ENCODE peak calls at places on chromosomes 11 and 22, in eight cellular contexts. X is prostate gland; U is kidney; O is ovary; P is CD8-positive, alpha-beta T cell; K is K562; Q is IMR-90; W is OCI-LY7. B is an unnamed sample.

GRCh38 chr11:31921066-31921465 is 109.9 kb upstream of the PAX6 start:
- DNase-seq in X (no peak), U (no peak), O (no peak), P (no peak), K (no peak), Q (no peak), W (no peak), B (peak; percentile 34)

GRCh38 chr11:47376183-47376542 is 2.2 kb downstream of the SPI1 start:
- DNase-seq in X (no peak), U (peak; percentile 65), O (no peak), P (no peak), K (no peak), Q (no peak), W (no peak), B (no peak)

GRCh38 chr11:2777871-2778629 is 78.3 kb upstream of the KCNQ1OT1 start:
- DNase-seq in X (peak; percentile 4), U (peak; percentile 72), O (peak; percentile 56), P (peak; percentile 6), K (peak; percentile 57), Q (no peak), W (no peak), B (no peak)

GRCh38 chr22:20128902-20129746 is 2.5 kb upstream of the ZDHHC8 start:
- DNase-seq in X (no peak), U (no peak), O (no peak), P (peak; percentile 56), K (peak; percentile 90), Q (peak; percentile 23), W (peak; percentile 63), B (peak; percentile 46)

GRCh38 chr11:12276831-12277475 is 100.4 kb upstream of the PARVA start:
- DNase-seq in X (no peak), U (peak; percentile 53), O (no peak), P (no peak), K (no peak), Q (no peak), W (no peak), B (no peak)

GRCh38 chr11:128039140-128040021 is 548.0 kb downstream of the ETS1 start:
- DNase-seq in X (peak; percentile 48), U (peak; percentile 78), O (no peak), P (peak; percentile 79), K (no peak), Q (peak; percentile 82), W (no peak), B (no peak)

GRCh38 chr11:72750556-72751292 is 1.5 kb downstream of the ARAP1 start:
- DNase-seq in X (no peak), U (peak; percentile 46), O (no peak), P (no peak), K (peak; percentile 40), Q (no peak), W (peak; percentile 54), B (no peak)

GRCh38 chr11:11045156-11045670 is 187.4 kb upstream of the ZBED5 start:
- DNase-seq in X (peak; percentile 15), U (no peak), O (no peak), P (no peak), K (no peak), Q (no peak), W (no peak), B (no peak)

GRCh38 chr11:104637652-104638170 is 260.5 kb downstream of the CASP12 start:
- DNase-seq in X (no peak), U (no peak), O (no peak), P (no peak), K (no peak), Q (no peak), W (no peak), B (no peak)

GRCh38 chr11:120814531-120815259 is 209.2 kb upstream of the TBCEL start:
- DNase-seq in X (no peak), U (no peak), O (no peak), P (no peak), K (no peak), Q (no peak), W (no peak), B (no peak)

GRCh38 chr11:100810146-100810545 is 123.1 kb downstream of the ARHGAP42 start:
- DNase-seq in X (no peak), U (no peak), O (no peak), P (no peak), K (no peak), Q (peak; percentile 61), W (no peak), B (no peak)

GRCh38 chr11:72719144-72719543 is 33.1 kb downstream of the ARAP1 start:
- DNase-seq in X (no peak), U (peak; percentile 31), O (no peak), P (no peak), K (no peak), Q (peak; percentile 31), W (no peak), B (peak; percentile 44)

GRCh38 chr11:15204766-15205165 is 90.0 kb downstream of the INSC start:
- DNase-seq in X (no peak), U (no peak), O (no peak), P (no peak), K (no peak), Q (no peak), W (no peak), B (no peak)

GRCh38 chr22:36404436-36404835 is 16.7 kb upstream of the MYH9 start:
- DNase-seq in X (no peak), U (no peak), O (no peak), P (no peak), K (no peak), Q (no peak), W (no peak), B (no peak)

GRCh38 chr22:42613869-42614268 is 814 bp downstream of the POLDIP3 start:
- DNase-seq in X (no peak), U (peak; percentile 72), O (no peak), P (peak; percentile 21), K (no peak), Q (no peak), W (no peak), B (peak; percentile 28)

GRCh38 chr11:33842236-33842915 is 49.5 kb downstream of the LMO2 start:
- DNase-seq in X (no peak), U (no peak), O (no peak), P (no peak), K (no peak), Q (no peak), W (no peak), B (no peak)

GRCh38 chr11:2901196-2901796 is 15.7 kb upstream of the CDKN1C start:
- DNase-seq in X (no peak), U (no peak), O (peak; percentile 47), P (no peak), K (no peak), Q (no peak), W (no peak), B (no peak)

DNA sequence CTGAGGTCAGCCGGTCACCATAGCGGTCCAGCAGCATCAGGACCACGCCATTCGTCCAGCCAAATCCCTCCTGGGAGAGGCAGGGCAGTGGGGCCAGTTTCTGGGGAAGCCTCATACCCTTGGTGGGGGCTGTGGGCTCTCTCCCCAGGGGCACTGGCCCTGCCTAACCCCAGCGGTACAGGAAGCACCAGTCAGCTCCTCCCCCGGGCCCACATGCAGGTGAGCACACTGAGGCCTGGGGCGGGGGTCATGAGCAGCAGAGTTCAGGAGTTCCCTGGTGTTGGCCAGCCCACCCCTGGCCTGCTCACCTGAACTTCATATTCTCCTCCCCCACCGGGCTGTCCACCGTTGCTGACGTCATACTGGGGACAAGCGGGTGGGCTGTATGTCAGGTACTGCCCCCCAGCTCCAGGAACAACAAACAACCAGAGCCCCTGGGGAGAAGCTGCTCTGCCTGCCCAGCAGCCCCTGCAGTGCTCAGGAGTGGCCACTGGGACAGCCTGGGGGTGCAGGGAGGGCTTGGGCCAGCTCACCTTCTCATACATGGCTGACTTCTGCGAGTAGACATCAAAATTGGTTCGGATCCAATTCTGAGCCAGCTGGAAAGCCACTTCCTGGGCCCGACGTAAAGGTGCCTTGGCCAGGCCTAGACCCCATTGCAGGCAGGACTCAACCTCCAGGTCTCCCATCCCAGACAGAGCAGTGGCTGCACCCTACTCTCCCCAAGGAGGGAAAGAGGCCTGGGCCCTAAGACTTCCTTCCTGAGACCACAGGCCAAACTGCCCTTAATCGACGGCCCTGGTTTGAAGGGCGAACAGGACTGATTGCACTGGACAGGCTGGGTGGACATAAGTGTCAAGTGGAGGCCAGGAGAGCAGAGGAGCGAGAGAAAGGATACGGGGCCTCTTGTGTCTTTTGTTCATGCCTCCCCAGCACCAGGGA is 20.8 kb downstream of the TREH start:
- DNase-seq in X (no peak), U (peak; percentile 77), O (no peak), P (no peak), K (peak; percentile 34), Q (no peak), W (no peak), B (no peak)
- TF ChIP-seq CTCF in X (no peak), U (peak; percentile 19), O (no peak), P (no peak), K (peak; percentile 20), Q (peak; percentile 11), W (no peak), B (peak; percentile 16)

GRCh38 chr22:46776486-46776826 is 14.0 kb downstream of the TBC1D22A start:
- DNase-seq in X (no peak), U (no peak), O (no peak), P (no peak), K (no peak), Q (no peak), W (peak; percentile 23), B (no peak)
- H3K4me1 ChIP-seq in X (no peaks in the 10 kb centered on the region), U (peaks cover 3% of the 10 kb centered on the region), O (peaks cover 3% of the 10 kb centered on the region), P (peaks cover 56% of the 10 kb centered on the region), K (peaks cover 24% of the 10 kb centered on the region), Q (peaks cover 11% of the 10 kb centered on the region), W (peaks cover 56% of the 10 kb centered on the region), B (peaks cover 16% of the 10 kb centered on the region)

DNA sequence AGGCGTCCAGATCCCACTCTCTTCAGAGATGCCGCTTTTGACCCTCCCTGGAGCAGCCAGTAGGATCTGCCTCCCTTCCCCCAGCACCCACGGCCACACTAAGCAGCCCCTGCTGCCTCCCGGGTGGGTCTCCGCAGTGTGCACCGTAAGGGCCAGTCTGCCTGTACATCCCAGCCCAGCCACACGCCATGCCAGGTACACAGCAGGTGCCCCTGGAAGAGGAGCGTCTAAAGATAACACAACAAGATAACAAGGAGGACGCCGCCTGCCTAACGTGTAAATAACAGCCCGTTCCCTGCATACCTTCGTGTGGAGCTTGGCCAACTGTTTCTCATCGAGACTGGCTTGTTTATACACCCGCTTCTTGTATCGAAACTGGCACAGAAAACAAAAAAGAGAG is 139.4 kb downstream of the SHANK2 start:
- DNase-seq in X (peak; percentile 80), U (peak; percentile 56), O (no peak), P (no peak), K (no peak), Q (no peak), W (no peak), B (no peak)
- H3K4me3 ChIP-seq in X (no peak overlapping the region), U (no peak overlapping the region), O (no peak overlapping the region), P (no peak overlapping the region), K (no peak overlapping the region), Q (no peak overlapping the region), W (no peak overlapping the region), B (no peak overlapping the region)

GRCh38 chr11:123430736-123431356 is 777 bp downstream of the GRAMD1B start:
- DNase-seq in X (peak; percentile 19), U (peak; percentile 88), O (peak; percentile 60), P (peak; percentile 54), K (no peak), Q (peak; percentile 51), W (no peak), B (peak; percentile 59)

GRCh38 chr11:123434911-123435310 is 4.8 kb downstream of the GRAMD1B start:
- DNase-seq in X (no peak), U (no peak), O (no peak), P (no peak), K (no peak), Q (no peak), W (no peak), B (no peak)

GRCh38 chr11:123431619-123432018 is 1.6 kb downstream of the GRAMD1B start:
- DNase-seq in X (no peak), U (no peak), O (no peak), P (no peak), K (no peak), Q (peak; percentile 23), W (no peak), B (no peak)

GRCh38 chr11:123437236-123437979 is 7.3 kb downstream of the GRAMD1B start:
- DNase-seq in X (no peak), U (no peak), O (no peak), P (no peak), K (no peak), Q (no peak), W (no peak), B (no peak)

GRCh38 chr11:123434262-123434661 is 4.2 kb downstream of the GRAMD1B start:
- DNase-seq in X (no peak), U (no peak), O (no peak), P (no peak), K (peak; percentile 44), Q (peak; percentile 22), W (peak; percentile 43), B (no peak)
- TF ChIP-seq CTCF in X (no peak), U (peak; percentile 14), O (no peak), P (peak; percentile 24), K (no peak), Q (peak; percentile 14), W (peak; percentile 74), B (peak; percentile 25)